ENCODE peak calls at places on chromosomes 7 and 10, in six cellular contexts. F is body of pancreas, I is IMR-90, K is HCT116, Q is heart left ventricle, X is transverse colon. O is an unnamed sample.
A peak's percentile ranks its signal among the peaks of the same experiment; 100 is the strongest.

GRCh38 chr7:139648941-139649425 is 125.5 kb downstream of the CLEC2L start:
- DNase-seq in F (no peak), I (no peak), K (no peak), Q (peak; percentile 55), X (peak; percentile 64), O (peak; percentile 83)

GRCh38 chr7:73999664-74000420 is 28.1 kb upstream of the ELN start:
- DNase-seq in F (peak; percentile 54), I (peak; percentile 84), K (no peak), Q (no peak), X (peak; percentile 34), O (no peak)

GRCh38 chr7:1271046-1271445 is 38.4 kb downstream of the UNCX start:
- DNase-seq in F (no peak), I (no peak), K (no peak), Q (no peak), X (no peak), O (no peak)

GRCh38 chr7:24800667-24801066 is 43.4 kb upstream of the GSDME start:
- DNase-seq in F (no peak), I (no peak), K (no peak), Q (no peak), X (no peak), O (no peak)

GRCh38 chr7:156173748-156174353 is 361.6 kb upstream of the SHH start:
- DNase-seq in F (no peak), I (no peak), K (no peak), Q (no peak), X (no peak), O (no peak)

GRCh38 chr7:148700693-148701092 is 2.0 kb downstream of the CUL1 start:
- DNase-seq in F (no peak), I (peak; percentile 50), K (no peak), Q (no peak), X (peak; percentile 20), O (no peak)

GRCh38 chr7:50166997-50167961 is 74.2 kb upstream of the ZPBP start:
- DNase-seq in F (no peak), I (no peak), K (no peak), Q (no peak), X (no peak), O (peak; percentile 25)

GRCh38 chr10:29699621-29700020 is 64.8 kb upstream of the SVIL start:
- DNase-seq in F (no peak), I (no peak), K (no peak), Q (no peak), X (no peak), O (no peak)

GRCh38 chr7:5997210-5997808 is 11.5 kb downstream of the PMS2 start:
- DNase-seq in F (peak; percentile 58), I (peak; percentile 69), K (no peak), Q (peak; percentile 33), X (peak; percentile 58), O (no peak)

GRCh38 chr10:8034666-8035640 is 19.5 kb upstream of the GATA3 start:
- DNase-seq in F (no peak), I (no peak), K (no peak), Q (no peak), X (no peak), O (no peak)

GRCh38 chr7:44676776-44677175 is 70.3 kb downstream of the OGDH start:
- DNase-seq in F (no peak), I (no peak), K (no peak), Q (no peak), X (no peak), O (no peak)

GRCh38 chr10:118449521-118449920 is 107.4 kb upstream of the FAM204A start:
- DNase-seq in F (no peak), I (no peak), K (no peak), Q (no peak), X (no peak), O (no peak)

GRCh38 chr7:46830-47140 is 145.6 kb upstream of the FAM20C start:
- DNase-seq in F (no peak), I (no peak), K (no peak), Q (no peak), X (peak; percentile 2), O (no peak)

GRCh38 chr7:6276911-6277408 is 4.5 kb upstream of the CYTH3 start:
- DNase-seq in F (no peak), I (no peak), K (no peak), Q (no peak), X (no peak), O (no peak)

GRCh38 chr7:65966167-65966566 is 15.8 kb downstream of the GUSB start:
- DNase-seq in F (no peak), I (no peak), K (no peak), Q (no peak), X (no peak), O (no peak)

GRCh38 chr7:25965405-25966123 is 186.4 kb upstream of the NFE2L3 start:
- DNase-seq in F (peak; percentile 36), I (no peak), K (no peak), Q (no peak), X (no peak), O (no peak)

GRCh38 chr7:39465055-39465929 is 100.9 kb upstream of the YAE1 start:
- DNase-seq in F (peak; percentile 62), I (peak; percentile 63), K (peak; percentile 56), Q (no peak), X (peak; percentile 50), O (peak; percentile 4)

GRCh38 chr10:61899045-61899444 is 2.5 kb upstream of the ARID5B start:
- DNase-seq in F (no peak), I (peak; percentile 85), K (no peak), Q (no peak), X (no peak), O (no peak)

GRCh38 chr10:71984798-71985388 is 20.7 kb downstream of the CHST3 start:
- DNase-seq in F (no peak), I (no peak), K (no peak), Q (no peak), X (no peak), O (peak; percentile 62)

GRCh38 chr10:28823501-28824075 is 146.3 kb downstream of the BAMBI start:
- DNase-seq in F (no peak), I (no peak), K (no peak), Q (no peak), X (no peak), O (no peak)

GRCh38 chr7:36155811-36156361 is 2.8 kb downstream of the EEPD1 start:
- DNase-seq in F (peak; percentile 73), I (peak; percentile 53), K (no peak), Q (peak; percentile 85), X (peak; percentile 47), O (no peak)
- TF ChIP-seq CTCF in F (peak; percentile 25), I (peak; percentile 12), K (no peak), Q (no peak), X (no peak), O (no peak)

GRCh38 chr10:97771913-97772823 is at the start of gene SFRP5:
- DNase-seq in F (peak; percentile 58), I (no peak), K (no peak), Q (peak; percentile 3), X (no peak), O (no peak)
- H3K4me3 ChIP-seq in F (peak within 1 kb of the TSS; percentile 28), I (peak within 1 kb of the TSS; percentile 19), K (no peak within 1 kb of the TSS), Q (peak within 1 kb of the TSS; percentile 17), X (no peak within 1 kb of the TSS), O (no peak within 1 kb of the TSS)

GRCh38 chr10:75108684-75109458 is 2.6 kb upstream of the SAMD8 start:
- DNase-seq in F (peak; percentile 37), I (no peak), K (peak; percentile 27), Q (peak; percentile 41), X (peak; percentile 26), O (no peak)
- H3K36me3 ChIP-seq in F (no peaks in the 10 kb centered on the region), I (no peaks in the 10 kb centered on the region), K (no peaks in the 10 kb centered on the region), Q (no peaks in the 10 kb centered on the region), X (no peaks in the 10 kb centered on the region), O (no peaks in the 10 kb centered on the region)

GRCh38 chr10:44193567-44194220 is 191.2 kb downstream of the CXCL12 start:
- DNase-seq in F (no peak), I (no peak), K (no peak), Q (no peak), X (no peak), O (no peak)
- TF ChIP-seq CTCF in F (no peak), I (no peak), K (no peak), Q (no peak), X (no peak), O (no peak)

O was measured in GM06990.